ENCODE peak calls at places on chromosomes 2 and 18, in eight cellular contexts. M is GM12865, U is tibial nerve, Q is NB4, D is body of pancreas, O is upper lobe of right lung, V is SK-N-SH, I is ascending aorta. B is an unnamed sample.

GRCh38 chr2:45494275-45494977 is 116.6 kb downstream of the SRBD1 start:
- DNase-seq in M (peak; percentile 67), U (no peak), Q (peak; percentile 72), D (no peak), O (no peak), V (peak; percentile 56), I (no peak), B (peak; percentile 68)

GRCh38 chr2:105644174-105644980 is 100.3 kb upstream of the NCK2 start:
- DNase-seq in M (no peak), U (no peak), Q (no peak), D (no peak), O (no peak), V (no peak), I (no peak), B (no peak)

GRCh38 chr2:50614056-50614455 is 417.9 kb downstream of the NRXN1 start:
- DNase-seq in M (no peak), U (no peak), Q (no peak), D (no peak), O (no peak), V (no peak), I (no peak), B (no peak)

GRCh38 chr2:56465491-56465890 is 281.7 kb downstream of the CCDC85A start:
- DNase-seq in M (no peak), U (no peak), Q (no peak), D (no peak), O (no peak), V (no peak), I (no peak), B (no peak)

GRCh38 chr2:100321181-100321880 is 970 bp downstream of the LONRF2 start:
- DNase-seq in M (no peak), U (no peak), Q (no peak), D (peak; percentile 84), O (peak; percentile 85), V (peak; percentile 80), I (no peak), B (peak; percentile 43)

GRCh38 chr2:72211359-72211758 is 63.7 kb upstream of the CYP26B1 start:
- DNase-seq in M (no peak), U (no peak), Q (no peak), D (no peak), O (no peak), V (no peak), I (no peak), B (no peak)

GRCh38 chr2:108541451-108541850 is 7.2 kb downstream of the LIMS1 start:
- DNase-seq in M (no peak), U (no peak), Q (no peak), D (no peak), O (no peak), V (no peak), I (no peak), B (peak; percentile 74)

GRCh38 chr18:29753379-29753778 is 1289.2 kb downstream of the DSC3 start:
- DNase-seq in M (no peak), U (no peak), Q (no peak), D (no peak), O (no peak), V (no peak), I (no peak), B (no peak)

GRCh38 chr18:681985-682384 is 24.5 kb downstream of the TYMS start:
- DNase-seq in M (no peak), U (no peak), Q (no peak), D (no peak), O (no peak), V (no peak), I (no peak), B (no peak)

GRCh38 chr2:3461781-3462492 is 57.4 kb downstream of the ADI1 start:
- DNase-seq in M (peak; percentile 82), U (peak; percentile 12), Q (peak; percentile 74), D (no peak), O (no peak), V (peak; percentile 89), I (no peak), B (peak; percentile 72)

GRCh38 chr2:175036582-175037018 is 31.4 kb upstream of the CHN1 start:
- DNase-seq in M (peak; percentile 44), U (no peak), Q (peak; percentile 53), D (no peak), O (no peak), V (peak; percentile 30), I (no peak), B (peak; percentile 55)

GRCh38 chr2:112584134-112584890 is at the start of gene CHCHD5:
- DNase-seq in M (peak; percentile 98), U (peak; percentile 93), Q (peak; percentile 99), D (peak; percentile 96), O (peak; percentile 97), V (peak; percentile 87), I (peak; percentile 85), B (peak; percentile 98)

GRCh38 chr2:112585400-112585799 is 991 bp downstream of the CHCHD5 start:
- DNase-seq in M (no peak), U (no peak), Q (no peak), D (no peak), O (no peak), V (no peak), I (no peak), B (no peak)

GRCh38 chr2:112584891-112585250 is 462 bp downstream of the CHCHD5 start:
- DNase-seq in M (no peak), U (no peak), Q (no peak), D (no peak), O (no peak), V (no peak), I (no peak), B (no peak)

GRCh38 chr2:112582314-112582746 is 2.1 kb upstream of the CHCHD5 start:
- DNase-seq in M (peak; percentile 68), U (no peak), Q (peak; percentile 77), D (peak; percentile 33), O (no peak), V (peak; percentile 34), I (no peak), B (peak; percentile 81)

GRCh38 chr2:112583497-112584133 is 794 bp upstream of the CHCHD5 start:
- DNase-seq in M (peak; percentile 24), U (no peak), Q (peak; percentile 75), D (no peak), O (no peak), V (peak; percentile 22), I (no peak), B (peak; percentile 62)
- TF ChIP-seq CTCF in M (no peak), U (no peak), Q (no peak), D (no peak), O (no peak), V (peak; percentile 35), I (no peak), B (peak; percentile 39)

DNA sequence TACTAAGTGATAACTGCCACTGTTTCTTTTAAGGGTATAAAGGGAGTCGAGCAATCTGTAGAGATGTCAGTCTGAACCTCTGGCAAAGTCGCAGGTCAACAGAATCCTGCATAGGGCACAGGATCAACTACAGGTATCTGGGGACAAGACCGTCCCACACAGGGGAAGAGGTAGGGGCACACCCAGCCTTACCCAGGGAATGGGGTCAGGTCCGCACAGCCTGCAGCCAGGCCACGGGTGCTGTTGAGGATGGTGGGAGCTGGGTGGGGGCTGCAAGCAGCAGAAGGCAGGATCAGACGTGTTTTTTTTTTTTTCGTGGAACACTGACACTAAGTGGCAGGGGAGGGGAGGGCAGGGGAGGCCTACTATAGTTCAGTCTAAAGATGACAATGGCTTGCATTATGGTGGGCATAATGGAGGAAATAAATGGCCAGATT is 41.9 kb downstream of the HDLBP start:
- DNase-seq in M (no peak), U (no peak), Q (peak; percentile 24), D (no peak), O (no peak), V (peak; percentile 32), I (no peak), B (peak; percentile 17)
- TF ChIP-seq CTCF in M (no peak), U (no peak), Q (no peak), D (no peak), O (no peak), V (no peak), I (no peak), B (peak; percentile 13)

DNA sequence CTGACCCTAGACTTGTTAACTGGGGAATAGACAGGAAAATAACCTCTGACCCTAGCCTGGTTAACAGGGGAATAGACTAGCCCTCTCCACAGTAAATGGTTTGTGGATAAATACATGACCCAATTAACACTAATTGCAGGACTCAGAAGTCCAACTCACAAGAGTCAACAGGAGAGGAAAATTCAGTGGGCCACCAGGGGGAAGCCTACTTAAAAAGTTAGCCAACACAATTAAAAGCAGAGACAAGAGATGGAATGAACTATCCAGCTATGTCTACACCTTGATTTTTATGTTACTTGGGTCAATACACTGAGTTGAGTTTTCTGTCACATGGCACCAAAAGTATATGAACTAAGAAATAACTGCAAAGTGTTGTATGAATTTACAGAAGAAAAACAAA is 158.8 kb upstream of the SLC39A10 start:
- DNase-seq in M (peak; percentile 74), U (peak; percentile 25), Q (peak; percentile 65), D (peak; percentile 64), O (no peak), V (no peak), I (peak; percentile 12), B (peak; percentile 36)
- TF ChIP-seq CTCF in M (peak; percentile 39), U (peak; percentile 24), Q (peak; percentile 49), D (peak; percentile 29), O (peak; percentile 61), V (peak; percentile 45), I (peak; percentile 33), B (peak; percentile 52)

GRCh38 chr2:149331023-149331400 is 625 bp downstream of the LYPD6 start:
- DNase-seq in M (no peak), U (no peak), Q (no peak), D (peak; percentile 23), O (no peak), V (no peak), I (no peak), B (no peak)

GRCh38 chr2:149332364-149332763 is 2.0 kb downstream of the LYPD6 start:
- DNase-seq in M (no peak), U (no peak), Q (no peak), D (no peak), O (no peak), V (no peak), I (no peak), B (no peak)

GRCh38 chr2:149329470-149330126 is 789 bp upstream of the LYPD6 start:
- DNase-seq in M (peak; percentile 41), U (no peak), Q (peak; percentile 66), D (peak; percentile 78), O (peak; percentile 65), V (peak; percentile 83), I (no peak), B (peak; percentile 73)

GRCh38 chr2:149329068-149329467 is 1.3 kb upstream of the LYPD6 start:
- DNase-seq in M (peak; percentile 41), U (no peak), Q (peak; percentile 71), D (peak; percentile 22), O (no peak), V (peak; percentile 61), I (no peak), B (peak; percentile 13)

DNA sequence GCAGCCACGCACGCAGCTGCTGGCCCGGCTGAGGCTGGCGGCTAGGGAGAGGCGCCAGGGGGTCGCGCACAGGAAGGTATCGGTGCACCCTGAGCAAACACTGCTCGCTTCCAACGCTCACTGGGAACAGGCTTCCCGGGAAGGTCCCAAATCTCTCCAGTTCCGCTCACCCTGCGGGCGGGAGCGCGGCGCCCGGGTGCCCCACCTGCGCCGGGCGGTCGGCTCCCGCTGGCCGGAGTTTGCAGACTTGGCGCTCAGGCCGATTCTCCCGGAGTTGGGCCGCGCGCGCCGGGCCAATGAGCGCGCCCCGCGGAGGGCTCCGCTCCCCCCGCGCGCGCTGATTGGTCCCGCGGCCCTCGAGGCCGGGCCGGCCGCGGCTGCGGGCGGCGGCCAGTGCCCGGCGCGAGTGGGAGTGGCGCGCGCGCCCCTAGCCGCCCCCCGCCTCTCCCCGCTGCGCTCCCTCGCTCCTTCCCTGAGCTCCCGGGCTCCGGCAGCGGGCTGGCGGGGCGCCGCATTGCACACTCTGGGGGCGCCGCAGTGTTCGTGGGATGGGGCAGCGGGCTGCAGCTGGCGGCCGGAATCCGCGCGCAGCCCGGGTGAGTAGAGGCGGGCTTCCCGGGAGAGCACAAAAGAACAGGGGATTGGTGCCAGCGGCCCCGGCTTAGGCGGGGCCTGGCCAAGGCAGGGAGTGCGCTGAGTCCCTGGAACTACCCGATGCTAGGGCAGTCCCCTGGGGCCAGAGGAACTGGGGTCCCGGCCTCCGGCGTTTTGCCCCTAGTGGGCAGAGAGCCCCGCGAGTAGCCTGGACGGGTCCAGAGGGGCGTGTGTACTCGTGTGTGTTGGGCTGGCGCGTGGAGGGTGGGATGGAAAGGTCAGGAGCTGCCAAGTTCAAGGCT is at the start of gene LYPD6:
- DNase-seq in M (peak; percentile 78), U (peak; percentile 49), Q (peak; percentile 83), D (peak; percentile 88), O (peak; percentile 81), V (peak; percentile 96), I (no peak), B (peak; percentile 73)
- TF ChIP-seq CTCF in M (no peak), U (no peak), Q (no peak), D (peak; percentile 20), O (no peak), V (peak; percentile 32), I (no peak), B (no peak)